ENCODE peak calls at places on chromosomes 12 and 14, in ten cellular contexts. U, J, R, I, A, G, V, H, E and F are unnamed samples.

GRCh38 chr12:19261773-19262172 is 132.2 kb downstream of the PLEKHA5 start:
- DNase-seq in U (no peak), J (no peak), R (no peak), I (no peak), A (no peak), G (no peak), V (no peak), H (no peak), E (no peak), F (no peak)

GRCh38 chr14:106619618-106620017 is 1093.2 kb downstream of the TMEM121 start:
- DNase-seq in U (no peak), J (no peak), R (no peak), I (no peak), A (no peak), G (no peak), V (no peak), H (no peak), E (no peak), F (no peak)

GRCh38 chr14:31893156-31893813 is 183.8 kb upstream of the ARHGAP5 start:
- DNase-seq in U (no peak), J (no peak), R (no peak), I (no peak), A (no peak), G (peak), V (no peak), H (no peak), E (peak), F (no peak)

GRCh38 chr14:104557086-104557485 is 22.5 kb upstream of the C14orf180 start:
- DNase-seq in U (no peak), J (no peak), R (no peak), I (no peak), A (peak), G (no peak), V (peak), H (no peak), E (no peak), F (peak)

GRCh38 chr14:57714487-57714899 is 151.4 kb downstream of the SLC35F4 start:
- DNase-seq in U (peak), J (no peak), R (no peak), I (no peak), A (no peak), G (no peak), V (no peak), H (no peak), E (no peak), F (no peak)

GRCh38 chr14:79831198-79831890 is 380.0 kb downstream of the DIO2 start:
- DNase-seq in U (no peak), J (no peak), R (no peak), I (no peak), A (no peak), G (no peak), V (no peak), H (no peak), E (no peak), F (no peak)

GRCh38 chr12:132400011-132400641 is 70.7 kb upstream of the GALNT9 start:
- DNase-seq in U (no peak), J (no peak), R (no peak), I (no peak), A (no peak), G (no peak), V (peak), H (no peak), E (no peak), F (peak)

GRCh38 chr14:63952933-63953437 is 100.2 kb downstream of the SYNE2 start:
- DNase-seq in U (no peak), J (no peak), R (no peak), I (no peak), A (no peak), G (peak), V (no peak), H (no peak), E (no peak), F (no peak)

GRCh38 chr12:79685068-79685467 is 5.7 kb downstream of the PAWR start:
- DNase-seq in U (no peak), J (no peak), R (no peak), I (no peak), A (no peak), G (peak), V (no peak), H (no peak), E (peak), F (no peak)

GRCh38 chr14:59352951-59353350 is 112.2 kb downstream of the GPR135 start:
- DNase-seq in U (peak), J (no peak), R (no peak), I (no peak), A (no peak), G (no peak), V (no peak), H (no peak), E (no peak), F (no peak)

GRCh38 chr14:71231521-71232393 is 324.5 kb downstream of the PCNX1 start:
- DNase-seq in U (peak), J (no peak), R (no peak), I (no peak), A (no peak), G (no peak), V (no peak), H (no peak), E (no peak), F (no peak)

GRCh38 chr14:104970231-104971068 is 7.7 kb downstream of the AHNAK2 start:
- DNase-seq in U (peak), J (peak), R (no peak), I (peak), A (no peak), G (peak), V (peak), H (peak), E (peak), F (peak)

GRCh38 chr12:107404981-107405380 is 280.6 kb upstream of the PWP1 start:
- DNase-seq in U (peak), J (no peak), R (no peak), I (no peak), A (no peak), G (peak), V (no peak), H (no peak), E (peak), F (no peak)

GRCh38 chr12:25423355-25423754 is 129.7 kb downstream of the LMNTD1 start:
- DNase-seq in U (no peak), J (no peak), R (no peak), I (peak), A (no peak), G (no peak), V (no peak), H (no peak), E (peak), F (no peak)

GRCh38 chr12:51621155-51621922 is 30.3 kb downstream of the SCN8A start:
- DNase-seq in U (no peak), J (no peak), R (no peak), I (no peak), A (no peak), G (peak), V (no peak), H (no peak), E (peak), F (no peak)

GRCh38 chr12:17642340-17642650 is 447.7 kb downstream of the RERGL start:
- DNase-seq in U (no peak), J (no peak), R (no peak), I (no peak), A (no peak), G (no peak), V (no peak), H (no peak), E (no peak), F (no peak)

GRCh38 chr12:12521044-12521485 is 41.6 kb downstream of the DUSP16 start:
- DNase-seq in U (no peak), J (no peak), R (no peak), I (no peak), A (no peak), G (no peak), V (no peak), H (no peak), E (peak), F (no peak)

GRCh38 chr12:104465379-104465778 is 8.6 kb downstream of the CHST11 start:
- DNase-seq in U (no peak), J (no peak), R (no peak), I (no peak), A (no peak), G (no peak), V (no peak), H (no peak), E (no peak), F (no peak)

GRCh38 chr12:5433840-5434646 is 2.1 kb downstream of the NTF3 start:
- DNase-seq in U (peak), J (no peak), R (no peak), I (no peak), A (no peak), G (no peak), V (no peak), H (no peak), E (no peak), F (no peak)

GRCh38 chr12:83850531-83850930 is 1062.1 kb downstream of the SLC6A15 start:
- DNase-seq in U (no peak), J (no peak), R (no peak), I (no peak), A (no peak), G (no peak), V (no peak), H (no peak), E (no peak), F (no peak)

GRCh38 chr14:64000749-64001148 is 147.9 kb downstream of the SYNE2 start:
- DNase-seq in U (no peak), J (no peak), R (no peak), I (no peak), A (no peak), G (no peak), V (no peak), H (no peak), E (no peak), F (no peak)

GRCh38 chr14:99268776-99269510 is 3.1 kb downstream of the BCL11B start:
- DNase-seq in U (no peak), J (no peak), R (no peak), I (no peak), A (no peak), G (no peak), V (no peak), H (no peak), E (no peak), F (no peak)

GRCh38 chr12:81888341-81888740 is 129.2 kb upstream of the PPFIA2 start:
- DNase-seq in U (peak), J (no peak), R (no peak), I (no peak), A (no peak), G (no peak), V (no peak), H (no peak), E (peak), F (no peak)

GRCh38 chr12:116495260-116495659 is 63.9 kb upstream of the MAP1LC3B2 start:
- DNase-seq in U (peak), J (no peak), R (no peak), I (peak), A (no peak), G (no peak), V (no peak), H (no peak), E (peak), F (no peak)

GRCh38 chr12:38282886-38283285 is 33.7 kb upstream of the ALG10B start:
- DNase-seq in U (no peak), J (no peak), R (no peak), I (no peak), A (no peak), G (no peak), V (no peak), H (no peak), E (no peak), F (no peak)

GRCh38 chr12:15196221-15196620 is 25.0 kb downstream of the RERG start:
- DNase-seq in U (no peak), J (no peak), R (no peak), I (no peak), A (no peak), G (no peak), V (no peak), H (no peak), E (no peak), F (no peak)

GRCh38 chr12:15199886-15200285 is 21.3 kb downstream of the RERG start:
- DNase-seq in U (no peak), J (no peak), R (no peak), I (no peak), A (no peak), G (no peak), V (no peak), H (no peak), E (no peak), F (no peak)

GRCh38 chr12:15201456-15201855 is 19.8 kb downstream of the RERG start:
- DNase-seq in U (no peak), J (no peak), R (no peak), I (no peak), A (no peak), G (no peak), V (no peak), H (no peak), E (no peak), F (no peak)

GRCh38 chr12:15196678-15197267 is 24.4 kb downstream of the RERG start:
- DNase-seq in U (no peak), J (no peak), R (no peak), I (no peak), A (no peak), G (no peak), V (no peak), H (no peak), E (no peak), F (no peak)

GRCh38 chr12:15200703-15201102 is 20.5 kb downstream of the RERG start:
- DNase-seq in U (no peak), J (no peak), R (no peak), I (no peak), A (no peak), G (no peak), V (no peak), H (no peak), E (no peak), F (no peak)
- H3K27ac ChIP-seq in U (no peak), J (no peak), R (no peak), I (peak), A (peak), G (no peak), V (no peak), H (no peak), E (no peak), F (peak)

GRCh38 chr12:52952082-52952801 is 3.3 kb downstream of the KRT18 start:
- DNase-seq in U (no peak), J (no peak), R (no peak), I (peak), A (no peak), G (no peak), V (peak), H (no peak), E (no peak), F (peak)
- H3K4me3 ChIP-seq in U (no peak), J (no peak), R (no peak), I (peak), A (no peak), G (no peak), V (peak), H (no peak), E (peak), F (peak)

GRCh38 chr14:102962111-102962627 is 39.7 kb downstream of the AMN start:
- DNase-seq in U (no peak), J (no peak), R (no peak), I (no peak), A (no peak), G (no peak), V (no peak), H (no peak), E (no peak), F (no peak)
- H3K27ac ChIP-seq in U (no peak), J (no peak), R (no peak), I (no peak), A (no peak), G (no peak), V (no peak), H (no peak), E (no peak), F (no peak)

DNA sequence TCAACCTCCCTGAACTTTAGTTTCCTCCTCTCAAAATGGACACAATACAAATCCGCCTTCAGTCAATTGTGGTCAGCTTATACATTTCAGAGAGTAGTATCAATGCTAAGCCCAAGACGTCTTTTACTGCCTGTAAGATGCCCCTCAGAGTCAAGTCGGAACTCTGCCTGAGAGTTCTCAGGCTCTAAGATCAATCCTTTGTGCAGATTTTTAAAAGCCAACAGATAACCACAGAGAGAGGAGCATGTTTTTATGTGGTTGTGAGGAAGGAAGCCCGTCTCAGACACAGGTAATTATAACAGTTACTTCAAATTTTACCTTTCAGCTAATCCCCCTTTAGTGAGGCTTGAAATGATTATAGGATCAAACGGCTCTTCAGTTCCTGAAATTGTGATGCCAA is 91.6 kb downstream of the HELB start:
- DNase-seq in U (no peak), J (no peak), R (no peak), I (no peak), A (no peak), G (no peak), V (no peak), H (no peak), E (no peak), F (no peak)
- H3K4me3 ChIP-seq in U (no peak), J (no peak), R (no peak), I (no peak), A (no peak), G (no peak), V (no peak), H (no peak), E (no peak), F (no peak)

DNA sequence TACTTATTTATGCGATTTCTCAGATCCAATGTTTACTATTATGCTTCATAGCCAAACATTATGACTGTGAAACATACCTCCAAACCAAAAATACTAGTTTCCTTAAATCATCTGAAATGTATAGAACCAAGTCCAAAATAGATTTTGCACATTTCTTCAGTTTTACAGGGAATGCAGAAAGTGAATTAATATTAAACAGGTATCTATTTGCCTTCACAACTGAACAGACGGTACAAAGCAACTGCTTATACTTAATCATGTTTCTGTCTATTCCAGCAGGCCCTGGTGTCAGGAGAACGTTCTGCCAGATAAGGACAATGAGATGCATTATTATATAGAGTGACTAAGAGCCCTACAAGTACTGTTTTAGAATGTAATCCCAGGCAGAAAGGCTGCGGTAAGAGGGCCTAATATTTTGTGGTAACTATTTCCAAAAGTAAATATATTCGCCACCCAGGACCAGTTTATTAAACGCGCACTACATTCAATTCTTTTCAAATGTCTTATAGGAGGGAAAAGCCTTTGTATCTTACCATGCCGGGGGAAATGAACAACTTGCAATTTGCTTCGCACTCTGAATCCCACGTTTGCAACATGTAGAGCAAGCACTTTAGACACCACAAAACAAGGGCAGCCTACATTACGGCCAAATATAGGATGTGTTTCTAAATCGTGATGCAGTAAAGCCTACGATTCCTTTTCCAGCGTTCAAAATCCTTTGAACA is 1.5 kb downstream of the CORO1C start:
- DNase-seq in U (no peak), J (no peak), R (no peak), I (no peak), A (no peak), G (peak), V (no peak), H (no peak), E (peak), F (no peak)
- H3K27ac ChIP-seq in U (peak), J (peak), R (peak), I (peak), A (peak), G (peak), V (peak), H (peak), E (peak), F (peak)